ENCODE peak calls at places on chromosomes 11 and 22, in seven cellular contexts. F is IMR-90, A is right cardiac atrium, H is tibial nerve, Z is left ventricle myocardium inferior, N is AG10803, G is heart left ventricle. B is an unnamed sample.
A peak's percentile ranks its signal among the peaks of the same experiment; 100 is the strongest.

GRCh38 chr22:35611891-35612576 is 5.1 kb downstream of the MB start:
- DNase-seq in Z (no peak), H (no peak), F (no peak), N (no peak), G (no peak), A (no peak), B (peak; percentile 55)

GRCh38 chr11:121534131-121535093 is 81.6 kb upstream of the SORL1-AS1 start:
- DNase-seq in A (no peak), H (no peak), Z (no peak), N (peak; percentile 55), G (no peak), F (peak; percentile 24), B (no peak)

GRCh38 chr11:7418061-7418460 is 67.2 kb upstream of the OLFML1 start:
- DNase-seq in Z (no peak), N (no peak), G (no peak), H (no peak), F (no peak), A (no peak), B (no peak)

GRCh38 chr22:35604671-35605457 is 12.3 kb downstream of the MB start:
- DNase-seq in Z (no peak), H (no peak), G (no peak), F (no peak), A (peak; percentile 38), N (peak; percentile 9), B (no peak)

GRCh38 chr11:133821776-133822175 is 23.5 kb downstream of the SPATA19 start:
- DNase-seq in G (peak; percentile 60), A (peak; percentile 77), Z (peak; percentile 41), F (no peak), N (no peak), H (no peak), B (no peak)

GRCh38 chr11:62171261-62171723 is 18.7 kb upstream of the SCGB1D1 start:
- DNase-seq in H (peak; percentile 78), G (peak; percentile 85), Z (peak; percentile 58), F (peak; percentile 66), N (peak; percentile 59), A (peak; percentile 65), B (peak; percentile 57)

GRCh38 chr11:80606726-80607125 is 1165.9 kb upstream of the TENM4 start:
- DNase-seq in G (no peak), N (no peak), H (no peak), Z (no peak), F (no peak), A (no peak), B (no peak)

GRCh38 chr22:47891609-47892008 is 1129.2 kb downstream of the TBC1D22A start:
- DNase-seq in Z (no peak), G (no peak), N (no peak), F (no peak), H (no peak), A (no peak), B (no peak)

GRCh38 chr11:131932584-131933360 is 562.4 kb downstream of the NTM start:
- DNase-seq in G (peak; percentile 44), F (no peak), H (no peak), N (no peak), Z (peak; percentile 19), A (peak; percentile 84), B (no peak)

GRCh38 chr11:41413843-41414242 is 45.6 kb downstream of the LRRC4C start:
- DNase-seq in F (no peak), H (no peak), G (no peak), N (no peak), A (no peak), Z (no peak), B (no peak)

GRCh38 chr11:86174101-86175046 is 70.2 kb upstream of the EED start:
- DNase-seq in F (peak; percentile 99), G (peak; percentile 90), A (peak; percentile 91), H (peak; percentile 27), N (peak; percentile 99), Z (peak; percentile 77), B (no peak)

GRCh38 chr22:31945971-31946680 is 1.8 kb downstream of the YWHAH start:
- DNase-seq in H (no peak), Z (no peak), F (peak; percentile 31), G (no peak), N (no peak), A (no peak), B (peak; percentile 39)

GRCh38 chr11:57640068-57640800 is 9.5 kb downstream of the YPEL4 start:
- DNase-seq in F (no peak), H (no peak), G (no peak), A (no peak), N (no peak), Z (no peak), B (no peak)

GRCh38 chr22:29071261-29072045 is 1.4 kb upstream of the KREMEN1 start:
- DNase-seq in N (no peak), A (peak; percentile 76), Z (no peak), G (peak; percentile 61), F (peak; percentile 7), H (no peak), B (peak; percentile 84)

GRCh38 chr11:14259186-14259784 is 99.7 kb downstream of the RRAS2 start:
- DNase-seq in N (no peak), F (no peak), A (peak; percentile 48), H (no peak), Z (no peak), G (no peak), B (no peak)

GRCh38 chr22:46331496-46331895 is 4.0 kb upstream of the TRMU start:
- DNase-seq in Z (no peak), A (no peak), H (no peak), N (no peak), F (no peak), G (no peak), B (no peak)

GRCh38 chr11:107675902-107676301 is 36.0 kb downstream of the SLN start:
- DNase-seq in G (no peak), Z (no peak), N (no peak), F (no peak), H (no peak), A (no peak), B (no peak)

GRCh38 chr11:67541198-67541597 is 18.0 kb upstream of the CABP2 start:
- DNase-seq in A (no peak), G (no peak), H (no peak), N (no peak), F (no peak), Z (no peak), B (no peak)

GRCh38 chr11:119356349-119357031 is 10.0 kb upstream of the MFRP start:
- DNase-seq in A (peak; percentile 93), G (peak; percentile 89), Z (peak; percentile 83), N (peak; percentile 65), H (peak; percentile 64), F (peak; percentile 66), B (peak; percentile 85)

GRCh38 chr11:86477495-86478155 is 102.9 kb downstream of the CCDC81 start:
- DNase-seq in Z (no peak), N (no peak), G (no peak), F (peak; percentile 45), A (no peak), H (no peak), B (no peak)

GRCh38 chr22:32469799-32470212 is 4.8 kb upstream of the FBXO7 start:
- DNase-seq in N (peak; percentile 86), H (no peak), Z (no peak), G (no peak), A (no peak), F (peak; percentile 84), B (no peak)

GRCh38 chr11:61814958-61815789 is 1.6 kb downstream of the FADS1 start:
- DNase-seq in A (peak; percentile 100), G (peak; percentile 99), F (peak; percentile 95), Z (peak; percentile 98), H (peak; percentile 92), N (peak; percentile 90), B (peak; percentile 92)

GRCh38 chr22:40422558-40423245 is 52.3 kb downstream of the SGSM3 start:
- DNase-seq in Z (peak; percentile 14), H (no peak), N (no peak), F (no peak), G (no peak), A (peak; percentile 64), B (no peak)

GRCh38 chr22:50302564-50302963 is 4.9 kb downstream of the PLXNB2 start:
- DNase-seq in A (peak; percentile 84), G (peak; percentile 80), F (no peak), Z (no peak), H (no peak), N (no peak), B (no peak)

GRCh38 chr11:125108469-125108868 is 3.0 kb downstream of the TMEM218 start:
- DNase-seq in F (peak; percentile 67), A (no peak), Z (no peak), H (no peak), N (no peak), G (no peak), B (no peak)

GRCh38 chr11:29482510-29482909 is 534.3 kb downstream of the KCNA4 start:
- DNase-seq in H (no peak), N (no peak), A (no peak), Z (no peak), G (no peak), F (no peak), B (no peak)

GRCh38 chr11:117202386-117203068 is 3.4 kb downstream of the TAGLN start:
- DNase-seq in Z (no peak), A (peak; percentile 48), G (no peak), H (no peak), F (no peak), N (no peak), B (no peak)
- H3K4me3 ChIP-seq in Z (peak overlapping the region; percentile 58), A (peak overlapping the region; percentile 40), G (no peak overlapping the region), H (peak overlapping the region; percentile 58), F (peak overlapping the region; percentile 49), N (peak overlapping the region; percentile 88), B (no peak overlapping the region)

GRCh38 chr11:19450282-19450681 is 209.5 kb upstream of the E2F8 start:
- DNase-seq in A (no peak), Z (no peak), N (no peak), F (no peak), H (no peak), G (no peak), B (no peak)
- H3K4me3 ChIP-seq in A (no peak overlapping the region), Z (no peak overlapping the region), N (no peak overlapping the region), F (no peak overlapping the region), H (no peak overlapping the region), G (no peak overlapping the region), B (no peak overlapping the region)

DNA sequence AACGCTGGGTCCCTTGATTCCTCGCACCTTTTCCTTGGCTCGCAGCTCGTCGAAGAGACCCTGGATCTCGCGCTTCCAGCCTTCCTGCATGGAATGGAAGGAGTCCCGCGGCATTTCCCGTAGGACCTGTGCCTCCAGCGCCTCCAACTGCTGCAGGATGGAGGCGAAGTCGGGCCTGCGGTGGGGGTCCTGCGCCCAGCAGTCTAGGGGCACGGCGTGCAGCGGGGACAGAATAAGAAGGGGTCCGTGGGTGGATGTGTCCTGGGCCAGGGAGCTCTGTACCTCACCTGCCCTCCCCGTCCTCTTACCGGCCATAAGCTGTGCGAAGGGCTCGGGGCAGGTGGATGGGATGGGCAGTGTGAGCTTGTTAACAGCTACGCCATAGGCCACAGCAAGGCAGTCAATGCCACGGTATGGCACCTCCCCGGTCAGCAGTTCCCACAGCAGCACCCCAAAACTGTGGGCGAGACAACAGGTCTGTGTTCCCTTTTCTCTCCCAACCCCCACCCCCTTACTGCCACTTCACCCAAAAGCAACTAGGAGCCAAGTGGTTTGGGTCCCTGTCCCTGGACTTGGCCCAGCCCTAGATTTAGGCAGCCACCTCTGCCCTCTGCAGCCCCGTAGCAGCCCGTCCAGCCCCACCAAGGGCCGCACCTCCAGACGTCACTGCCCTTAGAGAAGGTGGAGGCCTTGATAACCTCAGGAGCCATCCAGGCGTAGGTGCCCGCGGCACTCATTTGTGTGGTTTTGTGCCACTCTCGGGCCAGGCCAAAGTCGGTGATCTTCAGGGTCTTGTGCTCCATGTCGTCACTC is 6.2 kb downstream of the MAP3K11 start:
- DNase-seq in Z (no peak), F (no peak), H (no peak), N (no peak), A (no peak), G (peak; percentile 29), B (no peak)
- H3K4me3 ChIP-seq in Z (peak overlapping the region; percentile 61), F (no peak overlapping the region), H (peak overlapping the region; percentile 24), N (peak overlapping the region; percentile 26), A (no peak overlapping the region), G (peak overlapping the region; percentile 17), B (no peak overlapping the region)

GRCh38 chr11:19291064-19291463 is 50.3 kb upstream of the E2F8 start:
- DNase-seq in A (no peak), Z (no peak), G (no peak), N (no peak), H (no peak), F (no peak), B (no peak)
- H3K4me3 ChIP-seq in A (no peak overlapping the region), Z (no peak overlapping the region), G (no peak overlapping the region), N (no peak overlapping the region), H (no peak overlapping the region), F (no peak overlapping the region), B (no peak overlapping the region)